ENCODE peak calls at places on chromosomes 2 and 18, in five cellular contexts. I is NB4, C is heart left ventricle, W is adrenal gland, G is HFF-Myc. S is an unnamed sample.

GRCh38 chr2:241279413-241279812 is 36.1 kb downstream of the HDLBP start:
- DNase-seq in I (peak), C (no peak), W (no peak), G (no peak), S (peak)

GRCh38 chr2:170742896-170743529 is 27.2 kb upstream of the ERICH2 start:
- DNase-seq in I (no peak), C (no peak), W (no peak), G (no peak), S (no peak)

GRCh38 chr2:172196768-172197322 is 94.1 kb upstream of the DLX2 start:
- DNase-seq in I (peak), C (no peak), W (no peak), G (no peak), S (no peak)

GRCh38 chr2:151886235-151886634 is 58.0 kb upstream of the ARL5A start:
- DNase-seq in I (peak), C (no peak), W (no peak), G (no peak), S (no peak)

GRCh38 chr2:152434395-152435182 is 99.6 kb downstream of the FMNL2 start:
- DNase-seq in I (no peak), C (no peak), W (no peak), G (no peak), S (no peak)

GRCh38 chr2:28240937-28241336 is 151.7 kb upstream of the FOSL2 start:
- DNase-seq in I (no peak), C (no peak), W (no peak), G (no peak), S (no peak)

GRCh38 chr2:44970846-44971450 is 29.4 kb downstream of the SIX3 start:
- DNase-seq in I (no peak), C (no peak), W (peak), G (no peak), S (no peak)

GRCh38 chr2:227413371-227413770 is 25.6 kb upstream of the SCYGR1 start:
- DNase-seq in I (no peak), C (no peak), W (no peak), G (no peak), S (no peak)

GRCh38 chr2:199973703-199974102 is 18.3 kb downstream of the MAIP1 start:
- DNase-seq in I (peak), C (no peak), W (no peak), G (no peak), S (peak)

GRCh38 chr2:61471905-61472805 is 1.3 kb upstream of the USP34 start:
- DNase-seq in I (peak), C (no peak), W (peak), G (peak), S (peak)

GRCh38 chr18:60018801-60019462 is 119.1 kb downstream of the PMAIP1 start:
- DNase-seq in I (no peak), C (no peak), W (no peak), G (no peak), S (peak)

GRCh38 chr2:88658890-88659881 is 31.9 kb upstream of the EIF2AK3 start:
- DNase-seq in I (no peak), C (peak), W (peak), G (peak), S (peak)

GRCh38 chr2:100321181-100321880 is 970 bp downstream of the LONRF2 start:
- DNase-seq in I (no peak), C (peak), W (peak), G (no peak), S (peak)

GRCh38 chr2:127024769-127025356 is 82.1 kb downstream of the BIN1 start:
- DNase-seq in I (no peak), C (no peak), W (no peak), G (no peak), S (no peak)

GRCh38 chr2:127022817-127023216 is 84.1 kb downstream of the BIN1 start:
- DNase-seq in I (no peak), C (no peak), W (no peak), G (no peak), S (no peak)

GRCh38 chr2:127023504-127023903 is 83.5 kb downstream of the BIN1 start:
- DNase-seq in I (no peak), C (no peak), W (no peak), G (no peak), S (no peak)

GRCh38 chr2:127027715-127028114 is 79.2 kb downstream of the BIN1 start:
- DNase-seq in I (peak), C (no peak), W (no peak), G (no peak), S (no peak)

GRCh38 chr2:127025357-127026062 is 81.4 kb downstream of the BIN1 start:
- DNase-seq in I (peak), C (peak), W (peak), G (no peak), S (peak)
- TF ChIP-seq CTCF in I (no peak), C (no peak), W (no peak), G (peak), S (peak)

GRCh38 chr2:46042207-46042637 is 255.0 kb upstream of the EPAS1 start:
- DNase-seq in I (no peak), C (no peak), W (no peak), G (no peak), S (no peak)
- TF ChIP-seq CTCF in I (no peak), C (no peak), W (no peak), G (no peak), S (no peak)

GRCh38 chr2:60336442-60337141 is 216.9 kb downstream of the BCL11A start:
- DNase-seq in I (peak), C (no peak), W (no peak), G (no peak), S (no peak)
- TF ChIP-seq CTCF in I (no peak), C (no peak), W (no peak), G (no peak), S (no peak)

GRCh38 chr2:219736196-219736595 is 108.8 kb downstream of the SLC4A3 start:
- DNase-seq in I (peak), C (no peak), W (peak), G (peak), S (peak)

GRCh38 chr2:219733746-219734145 is 106.3 kb downstream of the SLC4A3 start:
- DNase-seq in I (no peak), C (no peak), W (no peak), G (no peak), S (no peak)

GRCh38 chr2:219739061-219739460 is 111.6 kb downstream of the SLC4A3 start:
- DNase-seq in I (no peak), C (no peak), W (no peak), G (no peak), S (no peak)

GRCh38 chr2:219739866-219740440 is 112.5 kb downstream of the SLC4A3 start:
- DNase-seq in I (no peak), C (no peak), W (no peak), G (no peak), S (no peak)

DNA sequence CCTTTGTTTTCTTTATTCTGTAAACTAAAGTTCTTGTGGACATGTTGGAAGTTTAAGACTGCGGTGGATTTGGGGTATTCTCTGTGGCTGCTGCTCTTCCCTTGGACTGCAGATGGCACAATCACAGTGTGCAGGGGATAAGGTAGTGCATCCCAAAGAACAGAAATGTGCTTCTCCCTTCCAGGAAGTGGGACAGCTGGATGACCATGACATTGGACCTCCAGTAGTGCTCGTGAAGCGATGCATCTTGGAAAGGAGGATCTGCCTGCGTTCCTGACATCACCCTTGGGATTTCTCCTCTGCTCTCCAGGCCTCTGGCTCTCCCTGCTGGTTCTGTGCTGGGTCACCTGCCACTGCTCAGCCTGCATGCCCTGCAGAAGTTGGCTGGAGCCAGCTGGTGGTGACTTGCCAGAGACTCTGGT is 109.9 kb downstream of the SLC4A3 start:
- DNase-seq in I (peak), C (no peak), W (no peak), G (peak), S (peak)
- TF ChIP-seq CTCF in I (no peak), C (peak), W (no peak), G (peak), S (peak)

GRCh38 chr2:233002829-233003657 is 10.0 kb downstream of the NGEF start:
- DNase-seq in I (no peak), C (no peak), W (no peak), G (no peak), S (no peak)

GRCh38 chr2:232998666-232998985 is 14.4 kb downstream of the NGEF start:
- DNase-seq in I (no peak), C (no peak), W (no peak), G (no peak), S (no peak)

GRCh38 chr2:232997749-232998665 is 15.0 kb downstream of the NGEF start:
- DNase-seq in I (no peak), C (no peak), W (no peak), G (no peak), S (no peak)

GRCh38 chr2:233000886-233001750 is 11.9 kb downstream of the NGEF start:
- DNase-seq in I (no peak), C (no peak), W (no peak), G (no peak), S (no peak)

GRCh38 chr2:232999354-232999753 is 13.7 kb downstream of the NGEF start:
- DNase-seq in I (peak), C (no peak), W (no peak), G (no peak), S (no peak)
- TF ChIP-seq CTCF in I (peak), C (no peak), W (no peak), G (no peak), S (no peak)

DNA sequence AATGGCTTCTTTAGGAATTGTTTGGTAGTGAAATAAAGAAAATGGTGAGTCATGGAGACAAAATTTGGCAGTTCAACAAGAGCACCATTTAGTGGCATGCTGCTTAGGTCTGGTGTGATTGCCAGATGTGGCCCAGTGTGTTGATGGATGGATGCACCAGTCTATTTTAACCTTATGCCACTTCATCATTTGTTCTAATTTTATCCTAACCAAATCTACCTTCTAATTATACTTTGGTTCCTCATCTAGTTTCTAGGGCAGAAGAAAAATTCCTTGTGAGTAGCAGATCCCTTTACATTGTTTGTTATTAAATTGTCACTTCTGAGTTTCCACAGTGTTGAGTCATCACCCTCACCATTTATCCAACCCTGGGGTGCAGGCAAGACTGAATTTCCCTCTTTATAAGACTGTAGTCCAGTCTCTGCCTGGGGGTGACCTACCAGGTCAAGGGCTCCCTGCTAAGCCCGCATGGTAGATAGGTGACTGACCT is 32.5 kb downstream of the NABP1 start:
- DNase-seq in I (no peak), C (no peak), W (no peak), G (peak), S (peak)
- TF ChIP-seq CTCF in I (no peak), C (no peak), W (no peak), G (no peak), S (no peak)

DNA sequence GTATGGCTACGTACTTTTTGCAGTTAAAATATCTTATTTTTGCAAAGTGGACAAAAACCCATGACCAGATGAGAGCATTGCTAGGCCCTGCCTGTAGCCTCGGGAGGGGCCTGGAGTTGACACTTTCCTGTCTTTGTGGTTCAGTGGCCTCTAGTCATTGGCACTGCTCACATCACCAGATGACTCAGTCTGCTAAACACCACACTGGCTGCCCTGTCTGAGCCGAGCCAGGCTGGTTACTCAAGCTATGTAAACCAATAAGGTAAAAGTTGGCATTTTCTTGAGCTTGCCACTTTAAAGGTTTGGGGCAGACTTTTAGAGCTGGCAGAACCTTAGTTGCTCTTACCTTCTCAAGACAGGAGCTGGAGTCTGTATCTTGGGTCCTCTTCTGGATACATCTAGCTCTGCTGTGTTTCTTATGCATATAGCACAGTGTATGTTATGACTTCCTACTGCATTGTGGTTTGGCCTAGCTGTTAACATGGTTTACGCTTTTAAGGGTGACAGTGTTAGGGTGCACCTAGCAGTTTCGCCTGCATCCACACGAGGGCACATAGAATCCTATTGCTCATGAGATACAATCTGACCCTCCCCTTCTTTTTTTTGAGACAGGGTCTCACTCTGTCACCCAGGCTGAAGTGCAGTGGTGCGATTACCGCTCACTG is 76.4 kb downstream of the AP1S3 start:
- DNase-seq in I (peak), C (no peak), W (peak), G (peak), S (peak)
- TF ChIP-seq CTCF in I (peak), C (no peak), W (no peak), G (peak), S (peak)